ENCODE peak calls at places on chromosomes 5 and 9, in six cellular contexts. H is GM10248, X is NCI-H1105, I is PC-3, M is HEK293T, C is activated T-cell treated with anti-CD3 and anti-CD28 coated beads for 1 hour. P is an unnamed sample.

GRCh38 chr9:33813712-33814641 is 3.0 kb upstream of the UBE2R2 start:
- DNase-seq in H (peak), X (no peak), I (peak), M (peak), C (no peak), P (peak)

GRCh38 chr5:65326912-65327311 is 154.8 kb downstream of the ADAMTS6 start:
- DNase-seq in H (no peak), X (no peak), I (peak), M (no peak), C (no peak), P (no peak)

GRCh38 chr9:135077497-135078200 is 9.8 kb upstream of the OLFM1 start:
- DNase-seq in H (no peak), X (no peak), I (peak), M (peak), C (no peak), P (peak)

GRCh38 chr5:143024227-143024920 is 254.2 kb downstream of the ARHGAP26 start:
- DNase-seq in H (no peak), X (peak), I (no peak), M (no peak), C (no peak), P (peak)

GRCh38 chr5:170307575-170308465 is 10.2 kb upstream of the LCP2 start:
- DNase-seq in H (peak), X (no peak), I (peak), M (no peak), C (no peak), P (no peak)

GRCh38 chr5:136133416-136134383 is 1.1 kb downstream of the SMAD5 start:
- DNase-seq in H (peak), X (no peak), I (peak), M (peak), C (no peak), P (peak)

GRCh38 chr5:113319256-113320053 is 115.3 kb downstream of the TSSK1B start:
- DNase-seq in H (no peak), X (no peak), I (no peak), M (no peak), C (no peak), P (no peak)

GRCh38 chr5:77066191-77066590 is 20.9 kb downstream of the ZBED3 start:
- DNase-seq in H (no peak), X (no peak), I (no peak), M (no peak), C (no peak), P (no peak)

GRCh38 chr9:100088202-100088601 is 10.6 kb downstream of the ERP44 start:
- DNase-seq in H (no peak), X (no peak), I (peak), M (no peak), C (no peak), P (no peak)

GRCh38 chr5:169063269-169063919 is 237.5 kb downstream of the SLIT3 start:
- DNase-seq in H (no peak), X (no peak), I (no peak), M (no peak), C (no peak), P (no peak)

GRCh38 chr9:36987891-36988290 is 46.2 kb downstream of the PAX5 start:
- DNase-seq in H (peak), X (no peak), I (peak), M (no peak), C (no peak), P (no peak)

GRCh38 chr5:14357861-14358260 is 214.7 kb downstream of the TRIO start:
- DNase-seq in H (no peak), X (no peak), I (no peak), M (no peak), C (no peak), P (no peak)

GRCh38 chr5:17219006-17219422 is 1.6 kb downstream of the BASP1 start:
- DNase-seq in H (peak), X (no peak), I (peak), M (peak), C (no peak), P (no peak)